ENCODE peak calls at places on chromosomes 13 and 19, in ten cellular contexts. L, H, N, R, V, S, I, K, C and E are unnamed samples.

GRCh38 chr13:96449920-96450319 is 360.0 kb downstream of the HS6ST3 start:
- DNase-seq in L (no peak), H (no peak), N (no peak), R (no peak), V (no peak), S (no peak), I (no peak), K (no peak), C (no peak), E (no peak)

GRCh38 chr13:62387642-62388041 is 972.0 kb upstream of the PCDH20 start:
- DNase-seq in L (no peak), H (no peak), N (no peak), R (no peak), V (no peak), S (no peak), I (no peak), K (no peak), C (no peak), E (no peak)

GRCh38 chr13:65597839-65598818 is 1632.0 kb downstream of the PCDH9 start:
- DNase-seq in L (no peak), H (no peak), N (no peak), R (no peak), V (no peak), S (no peak), I (no peak), K (peak), C (no peak), E (no peak)

GRCh38 chr13:40230833-40231266 is 435.6 kb downstream of the FOXO1 start:
- DNase-seq in L (no peak), H (no peak), N (no peak), R (no peak), V (no peak), S (no peak), I (no peak), K (no peak), C (no peak), E (no peak)

GRCh38 chr19:9406798-9407352 is 28.5 kb downstream of the ZNF266 start:
- DNase-seq in L (peak), H (peak), N (peak), R (no peak), V (no peak), S (peak), I (peak), K (peak), C (peak), E (peak)

GRCh38 chr19:7242601-7243258 is 51.5 kb downstream of the INSR start:
- DNase-seq in L (no peak), H (peak), N (no peak), R (no peak), V (no peak), S (no peak), I (no peak), K (no peak), C (no peak), E (no peak)

GRCh38 chr19:53942001-53942786 is 20.5 kb upstream of the CACNG8 start:
- DNase-seq in L (no peak), H (no peak), N (no peak), R (no peak), V (no peak), S (no peak), I (no peak), K (peak), C (no peak), E (no peak)

GRCh38 chr13:80342541-80343371 is 1.8 kb upstream of the SPRY2 start:
- DNase-seq in L (no peak), H (peak), N (peak), R (no peak), V (no peak), S (no peak), I (peak), K (peak), C (peak), E (peak)

GRCh38 chr13:23956106-23956505 is 58.8 kb upstream of the C1QTNF9B start:
- DNase-seq in L (no peak), H (no peak), N (no peak), R (no peak), V (no peak), S (peak), I (no peak), K (peak), C (no peak), E (no peak)

GRCh38 chr19:51520710-51521109 is 10.8 kb downstream of the SIGLEC6 start:
- DNase-seq in L (no peak), H (no peak), N (no peak), R (no peak), V (no peak), S (no peak), I (no peak), K (no peak), C (no peak), E (no peak)

GRCh38 chr13:113903361-113903760 is 39.5 kb upstream of the GAS6 start:
- DNase-seq in L (no peak), H (no peak), N (peak), R (no peak), V (no peak), S (no peak), I (no peak), K (no peak), C (no peak), E (no peak)

GRCh38 chr13:49148405-49148804 is 71.7 kb upstream of the MLNR start:
- DNase-seq in L (no peak), H (no peak), N (no peak), R (no peak), V (no peak), S (no peak), I (no peak), K (no peak), C (no peak), E (no peak)

GRCh38 chr19:1811942-1812425 is at the start of gene ATP8B3:
- DNase-seq in L (no peak), H (no peak), N (no peak), R (no peak), V (no peak), S (no peak), I (no peak), K (no peak), C (no peak), E (no peak)

GRCh38 chr13:100630564-100630963 is 42.0 kb upstream of the GGACT start:
- DNase-seq in L (no peak), H (no peak), N (no peak), R (no peak), V (no peak), S (no peak), I (no peak), K (no peak), C (no peak), E (no peak)

GRCh38 chr13:101634142-101634541 is 181.7 kb downstream of the ITGBL1 start:
- DNase-seq in L (no peak), H (no peak), N (no peak), R (no peak), V (no peak), S (no peak), I (no peak), K (no peak), C (no peak), E (no peak)
- H3K27ac ChIP-seq in L (no peak), H (no peak), N (no peak), R (no peak), V (no peak), S (no peak), I (no peak), K (no peak), C (no peak), E (no peak)

GRCh38 chr13:41458939-41459753 is 1.8 kb downstream of the RGCC start:
- DNase-seq in L (peak), H (no peak), N (peak), R (peak), V (no peak), S (peak), I (no peak), K (peak), C (peak), E (no peak)
- H3K27ac ChIP-seq in L (peak), H (peak), N (peak), R (peak), V (peak), S (no peak), I (peak), K (no peak), C (peak), E (peak)

GRCh38 chr13:77325371-77325941 is 1.4 kb downstream of the MYCBP2 start:
- DNase-seq in L (no peak), H (no peak), N (no peak), R (no peak), V (no peak), S (peak), I (no peak), K (no peak), C (no peak), E (no peak)
- H3K27ac ChIP-seq in L (peak), H (peak), N (peak), R (peak), V (peak), S (peak), I (peak), K (peak), C (peak), E (peak)

DNA sequence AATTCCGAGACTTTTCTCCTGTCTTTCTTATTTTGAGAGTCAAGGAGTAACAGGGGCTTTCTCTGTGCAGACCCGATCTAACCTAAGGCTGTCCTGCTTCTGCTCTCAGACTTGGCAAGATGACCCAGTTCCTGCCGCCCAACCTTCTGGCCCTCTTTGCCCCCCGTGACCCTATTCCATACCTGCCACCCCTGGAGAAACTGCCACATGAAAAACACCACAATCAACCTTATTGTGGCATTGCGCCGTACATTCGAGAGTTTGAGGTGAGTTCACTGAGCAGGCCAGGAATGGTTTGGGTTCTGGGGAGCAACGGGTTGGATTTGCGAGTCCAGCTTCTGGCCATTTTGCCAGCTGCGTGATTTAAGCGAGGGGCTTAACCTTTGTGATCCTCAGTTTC is 1.0 kb downstream of the SNRNP70 start:
- DNase-seq in L (no peak), H (no peak), N (no peak), R (no peak), V (no peak), S (no peak), I (no peak), K (no peak), C (no peak), E (no peak)
- H3K27ac ChIP-seq in L (no peak), H (peak), N (no peak), R (peak), V (peak), S (no peak), I (peak), K (peak), C (peak), E (no peak)

DNA sequence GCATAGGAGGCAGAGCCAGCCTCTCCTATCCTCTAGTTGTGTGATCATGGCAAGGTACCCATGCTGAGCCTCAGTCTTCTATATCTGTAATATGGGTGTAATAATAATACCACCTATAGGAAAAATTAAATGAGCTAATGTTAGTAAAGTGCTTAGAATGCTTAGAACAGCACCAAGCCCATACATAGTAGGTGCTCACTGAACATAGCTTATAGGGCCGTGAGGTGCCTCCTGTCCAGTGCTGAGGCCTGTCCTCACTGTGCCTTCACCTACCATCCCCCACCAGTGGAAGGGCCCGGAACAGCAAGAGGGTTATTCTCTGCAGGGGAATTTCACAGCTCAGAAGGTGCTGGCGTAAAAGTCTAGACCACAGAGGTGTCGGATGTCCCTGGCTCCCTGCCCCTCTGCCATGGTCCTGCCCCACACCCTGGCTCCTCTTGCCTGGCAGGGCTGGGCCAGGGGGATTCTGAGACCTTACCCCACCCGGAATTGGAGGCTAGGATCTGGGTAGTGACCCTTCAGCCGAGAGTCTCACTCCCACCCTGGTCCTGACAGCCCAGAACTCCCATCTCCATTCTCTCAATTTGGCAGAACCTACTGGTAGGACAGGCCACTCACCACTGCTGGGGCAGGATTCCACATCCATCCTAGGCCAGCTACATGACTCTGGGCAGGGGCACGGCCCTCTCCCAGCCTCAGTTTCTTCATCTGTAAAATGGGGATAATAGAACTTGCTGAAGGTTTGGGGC is 2.2 kb upstream of the SCN1B start:
- DNase-seq in L (no peak), H (no peak), N (no peak), R (no peak), V (no peak), S (no peak), I (peak), K (peak), C (no peak), E (no peak)
- H3K27ac ChIP-seq in L (no peak), H (no peak), N (no peak), R (no peak), V (no peak), S (no peak), I (peak), K (no peak), C (no peak), E (no peak)

GRCh38 chr19:3059653-3060052 is 2.6 kb downstream of the TLE5 start:
- DNase-seq in L (no peak), H (no peak), N (no peak), R (no peak), V (no peak), S (no peak), I (no peak), K (no peak), C (no peak), E (no peak)

GRCh38 chr19:3061214-3062161 is 807 bp downstream of the TLE5 start:
- DNase-seq in L (peak), H (peak), N (no peak), R (no peak), V (peak), S (no peak), I (peak), K (no peak), C (peak), E (peak)

GRCh38 chr19:3058821-3059314 is 3.4 kb downstream of the TLE5 start:
- DNase-seq in L (no peak), H (no peak), N (no peak), R (no peak), V (no peak), S (no peak), I (no peak), K (no peak), C (no peak), E (no peak)

GRCh38 chr19:3062165-3063105 is at the start of gene TLE5:
- DNase-seq in L (peak), H (peak), N (no peak), R (no peak), V (peak), S (no peak), I (peak), K (no peak), C (peak), E (peak)

GRCh38 chr19:3060852-3061182 is 1.5 kb downstream of the TLE5 start:
- DNase-seq in L (no peak), H (no peak), N (no peak), R (no peak), V (no peak), S (no peak), I (no peak), K (no peak), C (no peak), E (no peak)
- H3K27ac ChIP-seq in L (peak), H (peak), N (peak), R (peak), V (peak), S (peak), I (peak), K (peak), C (peak), E (peak)

DNA sequence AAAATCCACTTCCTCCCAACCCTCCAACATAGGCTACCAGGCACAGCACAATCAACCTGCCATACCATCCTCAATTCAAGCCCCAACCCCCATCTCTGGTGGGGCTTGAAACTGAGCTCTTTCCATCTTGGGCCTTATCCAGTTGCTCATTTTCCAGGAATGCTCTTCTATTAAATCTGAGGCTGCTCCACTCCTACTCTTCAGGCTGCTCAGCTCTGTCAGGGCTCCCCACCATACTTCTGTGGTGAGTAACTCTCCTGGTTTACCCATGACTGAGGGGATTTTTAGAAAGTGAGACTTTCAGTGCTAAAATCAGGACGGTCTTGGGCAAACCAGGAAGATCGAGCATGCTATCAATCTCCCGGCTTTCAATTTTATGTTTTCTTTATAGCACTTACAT is 512.8 kb downstream of the LMO7 start:
- DNase-seq in L (no peak), H (no peak), N (no peak), R (no peak), V (no peak), S (no peak), I (no peak), K (no peak), C (no peak), E (no peak)
- H3K27ac ChIP-seq in L (no peak), H (no peak), N (no peak), R (no peak), V (no peak), S (no peak), I (no peak), K (no peak), C (no peak), E (no peak)

DNA sequence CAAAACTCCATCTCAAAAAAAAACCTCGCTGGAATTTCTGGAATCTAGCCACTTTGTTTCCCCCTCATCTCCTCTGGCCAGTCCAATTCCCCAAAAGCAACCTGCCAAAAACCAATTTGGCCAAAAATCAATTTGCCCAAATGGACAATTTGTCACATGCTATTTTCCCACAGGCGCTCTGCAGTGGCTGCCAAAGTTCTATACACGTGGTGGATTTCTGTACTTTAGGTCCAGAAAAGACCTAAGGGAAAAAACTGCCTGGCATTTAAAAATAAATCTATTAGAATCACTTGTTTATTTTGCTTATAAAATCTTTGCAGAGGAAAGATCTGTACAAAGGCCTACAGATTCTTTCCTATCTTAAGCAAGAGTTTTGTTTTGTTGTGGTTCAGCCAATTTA is 79.4 kb downstream of the MAP4K1 start:
- DNase-seq in L (no peak), H (no peak), N (no peak), R (no peak), V (no peak), S (no peak), I (no peak), K (no peak), C (no peak), E (no peak)
- H3K27ac ChIP-seq in L (no peak), H (no peak), N (peak), R (peak), V (peak), S (no peak), I (peak), K (no peak), C (no peak), E (no peak)

GRCh38 chr19:14073232-14073924 is 792 bp downstream of the MISP3 start:
- DNase-seq in L (peak), H (peak), N (peak), R (no peak), V (peak), S (no peak), I (peak), K (peak), C (peak), E (peak)
- H3K27ac ChIP-seq in L (no peak), H (peak), N (peak), R (peak), V (peak), S (peak), I (peak), K (peak), C (peak), E (peak)

GRCh38 chr13:35729926-35730627 is 253.6 kb upstream of the MAB21L1 start:
- DNase-seq in L (no peak), H (peak), N (no peak), R (no peak), V (no peak), S (no peak), I (peak), K (no peak), C (peak), E (no peak)
- H3K27ac ChIP-seq in L (no peak), H (no peak), N (no peak), R (peak), V (no peak), S (no peak), I (no peak), K (no peak), C (peak), E (no peak)